ENCODE peak calls at places on chromosomes 6 and 20, in seven cellular contexts. Y, L, N, C, W, I and Q are unnamed samples.

GRCh38 chr6:122790740-122791679 is 2.0 kb downstream of the SMPDL3A start:
- DNase-seq in Y (no peak), L (no peak), N (peak), C (peak), W (no peak), I (no peak), Q (no peak)

GRCh38 chr20:59204201-59204894 is 40.7 kb downstream of the ZNF831 start:
- DNase-seq in Y (no peak), L (no peak), N (no peak), C (no peak), W (no peak), I (no peak), Q (no peak)

GRCh38 chr6:170088349-170088951 is 202.4 kb downstream of the DLL1 start:
- DNase-seq in Y (no peak), L (peak), N (no peak), C (no peak), W (no peak), I (no peak), Q (no peak)

GRCh38 chr20:8057871-8058270 is 38.3 kb upstream of the TMX4 start:
- DNase-seq in Y (no peak), L (peak), N (no peak), C (no peak), W (no peak), I (no peak), Q (no peak)

GRCh38 chr6:159804504-159804903 is 4.4 kb downstream of the PNLDC1 start:
- DNase-seq in Y (no peak), L (no peak), N (no peak), C (no peak), W (no peak), I (no peak), Q (no peak)

GRCh38 chr20:45041464-45042337 is 59.2 kb downstream of the KCNS1 start:
- DNase-seq in Y (peak), L (no peak), N (peak), C (peak), W (peak), I (peak), Q (peak)

GRCh38 chr6:16746812-16747211 is 14.4 kb downstream of the ATXN1 start:
- DNase-seq in Y (no peak), L (no peak), N (no peak), C (no peak), W (no peak), I (no peak), Q (no peak)

GRCh38 chr20:19701449-19701848 is 56.6 kb upstream of the RIN2 start:
- DNase-seq in Y (no peak), L (peak), N (no peak), C (no peak), W (no peak), I (no peak), Q (no peak)

GRCh38 chr20:12166053-12166717 is 248.5 kb downstream of the BTBD3 start:
- DNase-seq in Y (peak), L (no peak), N (peak), C (no peak), W (peak), I (no peak), Q (peak)

GRCh38 chr20:34365765-34366213 is 2.7 kb downstream of the ITCH start:
- DNase-seq in Y (no peak), L (peak), N (no peak), C (no peak), W (no peak), I (no peak), Q (no peak)

GRCh38 chr6:168700880-168701279 is 259.9 kb downstream of the SMOC2 start:
- DNase-seq in Y (no peak), L (no peak), N (no peak), C (no peak), W (no peak), I (no peak), Q (no peak)

GRCh38 chr6:384898-385297 is 6.7 kb upstream of the IRF4 start:
- DNase-seq in Y (no peak), L (no peak), N (no peak), C (no peak), W (no peak), I (no peak), Q (no peak)

GRCh38 chr6:36727491-36728021 is 29.9 kb downstream of the RAB44 start:
- DNase-seq in Y (peak), L (no peak), N (no peak), C (no peak), W (peak), I (no peak), Q (peak)

GRCh38 chr6:37061157-37061804 is 55.8 kb downstream of the FGD2 start:
- DNase-seq in Y (no peak), L (peak), N (no peak), C (no peak), W (no peak), I (no peak), Q (no peak)

GRCh38 chr6:26430787-26431186 is 9.5 kb upstream of the BTN3A3 start:
- DNase-seq in Y (no peak), L (no peak), N (no peak), C (no peak), W (no peak), I (no peak), Q (no peak)

GRCh38 chr20:25006431-25007167 is 14.0 kb upstream of the APMAP start:
- DNase-seq in Y (no peak), L (no peak), N (no peak), C (no peak), W (no peak), I (peak), Q (no peak)

GRCh38 chr6:129765008-129765407 is 55.0 kb upstream of the ARHGAP18 start:
- DNase-seq in Y (no peak), L (no peak), N (no peak), C (peak), W (no peak), I (no peak), Q (no peak)

GRCh38 chr6:129766959-129767728 is 57.2 kb upstream of the ARHGAP18 start:
- DNase-seq in Y (peak), L (no peak), N (peak), C (peak), W (peak), I (peak), Q (peak)

GRCh38 chr6:129773304-129773703 is 63.3 kb upstream of the ARHGAP18 start:
- DNase-seq in Y (no peak), L (no peak), N (no peak), C (no peak), W (no peak), I (no peak), Q (no peak)

DNA sequence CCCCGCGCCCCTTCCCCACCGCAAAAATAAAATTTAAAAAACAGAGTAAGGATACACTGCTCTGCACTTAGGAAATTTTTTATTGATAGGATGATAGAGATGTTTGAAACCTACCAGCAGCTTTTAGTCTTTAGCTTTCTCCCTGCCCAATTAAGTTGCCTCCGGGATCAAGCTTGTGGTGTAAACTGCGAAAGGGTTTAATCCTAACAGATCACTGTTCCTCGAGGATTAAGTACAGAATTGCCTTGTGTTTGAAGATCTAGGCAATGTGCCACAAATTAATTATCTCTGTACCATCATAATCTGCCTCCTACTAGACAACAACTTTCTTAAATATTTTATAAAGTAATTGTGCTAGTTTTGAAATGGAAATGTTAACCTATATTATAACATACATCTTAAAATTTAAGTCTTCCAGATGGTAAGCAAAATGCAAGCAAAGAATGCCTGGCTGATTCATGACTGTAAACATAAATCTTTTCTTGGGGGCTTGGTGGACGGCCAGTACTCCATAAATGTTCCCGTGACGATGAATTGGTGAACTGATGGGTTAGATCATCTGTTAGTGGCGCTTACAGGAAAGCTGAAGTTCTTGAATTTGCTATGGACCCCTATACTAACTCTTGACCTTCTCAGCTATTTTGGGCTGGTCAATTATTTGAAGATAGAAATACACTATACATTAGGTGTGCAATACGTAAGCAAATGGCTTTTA is 58.0 kb upstream of the ARHGAP18 start:
- DNase-seq in Y (no peak), L (no peak), N (peak), C (no peak), W (no peak), I (no peak), Q (no peak)
- H2AFZ ChIP-seq in Y (peak), L (no peak), N (peak), C (peak), W (peak), I (peak), Q (peak)

DNA sequence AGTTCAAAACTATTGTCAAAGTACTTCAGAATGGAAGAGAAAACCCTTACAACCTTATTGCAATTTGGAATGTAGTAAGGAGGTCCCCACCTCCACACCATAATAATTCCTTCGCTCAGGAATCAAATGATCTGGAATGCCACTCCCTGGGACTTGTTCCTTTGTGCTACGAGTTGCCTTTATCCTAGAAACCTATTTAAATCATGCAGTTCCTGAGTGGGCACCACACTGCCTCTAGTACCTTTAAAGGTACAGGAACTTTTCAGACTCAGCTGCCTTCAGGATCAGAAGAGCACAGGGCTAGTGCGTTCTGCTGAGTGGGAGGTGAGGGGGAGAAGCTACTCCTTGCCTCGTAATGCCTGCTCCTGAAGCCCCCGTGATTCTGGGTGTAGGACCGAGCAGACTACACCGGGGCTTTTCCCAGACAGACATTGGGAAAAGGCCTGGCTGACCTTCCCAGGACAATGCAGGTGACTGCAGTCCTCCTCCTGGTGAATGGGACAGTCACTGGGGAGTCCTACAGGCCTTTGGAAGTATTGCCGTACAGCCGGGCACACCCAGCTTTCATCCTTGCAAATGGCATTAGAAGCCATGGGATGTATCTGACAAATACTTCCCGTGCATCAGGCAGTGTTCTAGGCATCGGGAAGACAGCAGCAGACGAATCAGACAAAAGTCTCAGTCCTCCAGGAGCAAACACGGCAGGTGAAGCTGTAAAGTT is 11.8 kb upstream of the TUBB2B start:
- DNase-seq in Y (no peak), L (no peak), N (no peak), C (peak), W (peak), I (peak), Q (no peak)
- TF ChIP-seq CTCF in Y (no peak), L (no peak), N (peak), C (peak), W (peak), I (peak), Q (no peak)

GRCh38 chr6:117493470-117493869 is 11.0 kb downstream of the DCBLD1 start:
- DNase-seq in Y (no peak), L (no peak), N (no peak), C (no peak), W (no peak), I (no peak), Q (no peak)

GRCh38 chr6:117495873-117496272 is 13.4 kb downstream of the DCBLD1 start:
- DNase-seq in Y (peak), L (no peak), N (peak), C (no peak), W (peak), I (no peak), Q (peak)

GRCh38 chr6:117494283-117494682 is 11.8 kb downstream of the DCBLD1 start:
- DNase-seq in Y (no peak), L (no peak), N (peak), C (no peak), W (no peak), I (no peak), Q (no peak)

GRCh38 chr6:117495425-117495824 is 13.0 kb downstream of the DCBLD1 start:
- DNase-seq in Y (peak), L (no peak), N (no peak), C (no peak), W (no peak), I (no peak), Q (no peak)

DNA sequence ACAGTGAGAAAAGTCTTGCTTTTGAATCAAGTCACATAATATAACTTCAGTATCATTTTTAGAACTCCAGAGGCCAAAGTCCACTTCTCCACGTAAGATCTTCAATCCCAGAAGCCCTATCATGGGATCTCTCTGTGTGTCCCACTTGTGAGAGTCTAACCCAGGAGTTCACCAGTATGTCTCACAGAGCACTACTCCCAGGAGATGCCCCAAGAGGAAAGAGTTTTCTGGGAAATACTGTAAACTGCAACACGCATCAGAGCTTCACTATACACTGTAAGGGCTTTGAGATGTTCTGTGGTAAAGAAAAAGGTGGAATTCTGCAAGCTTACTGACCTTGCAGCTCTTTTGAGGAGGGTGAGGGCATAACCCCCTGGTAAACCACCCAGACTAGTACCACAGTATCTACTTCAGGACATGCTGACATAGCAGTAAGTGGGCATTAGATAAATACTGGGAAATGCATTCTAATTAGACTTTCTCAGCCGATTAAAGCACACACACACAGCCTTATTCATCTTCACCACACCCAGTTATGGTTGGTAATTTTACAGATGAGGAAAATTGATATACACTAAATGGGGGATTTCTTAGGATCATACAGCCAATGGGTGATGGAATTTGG is 12.3 kb downstream of the DCBLD1 start:
- DNase-seq in Y (peak), L (no peak), N (peak), C (no peak), W (no peak), I (no peak), Q (no peak)
- H2AFZ ChIP-seq in Y (no peak), L (no peak), N (no peak), C (no peak), W (no peak), I (no peak), Q (no peak)

GRCh38 chr20:32443386-32443974 is 85.3 kb downstream of the ASXL1 start:
- DNase-seq in Y (no peak), L (peak), N (no peak), C (no peak), W (no peak), I (no peak), Q (no peak)
- TF ChIP-seq CTCF in Y (no peak), L (peak), N (no peak), C (no peak), W (no peak), I (no peak), Q (no peak)

GRCh38 chr20:14331671-14332070 is 5.7 kb downstream of the FLRT3 start:
- DNase-seq in Y (no peak), L (no peak), N (no peak), C (no peak), W (no peak), I (no peak), Q (no peak)

GRCh38 chr20:14334306-14334930 is 3.0 kb downstream of the FLRT3 start:
- DNase-seq in Y (peak), L (peak), N (peak), C (peak), W (peak), I (peak), Q (peak)

GRCh38 chr20:14335122-14335521 is 2.3 kb downstream of the FLRT3 start:
- DNase-seq in Y (no peak), L (no peak), N (no peak), C (no peak), W (no peak), I (no peak), Q (no peak)

GRCh38 chr20:14332796-14333345 is 4.5 kb downstream of the FLRT3 start:
- DNase-seq in Y (no peak), L (no peak), N (no peak), C (no peak), W (no peak), I (no peak), Q (no peak)

DNA sequence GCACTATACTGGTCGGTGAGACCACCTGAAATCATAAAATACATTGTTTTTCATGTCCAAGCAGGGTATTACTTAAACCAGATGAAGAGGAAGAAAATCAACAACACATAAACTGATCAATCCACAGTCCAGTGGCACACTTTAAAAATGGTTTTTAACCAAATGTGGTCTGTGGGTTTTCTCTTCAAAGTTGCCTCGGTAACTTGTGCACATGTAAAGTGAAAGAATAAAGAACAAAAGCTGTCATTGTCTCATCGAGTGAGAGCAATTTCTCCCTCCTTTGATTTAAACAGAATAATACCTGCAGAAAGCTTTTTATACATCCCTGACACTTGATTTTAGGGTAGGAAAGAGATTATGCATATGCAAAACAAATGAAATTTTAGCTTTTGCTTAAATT is 3.7 kb downstream of the FLRT3 start:
- DNase-seq in Y (no peak), L (no peak), N (no peak), C (no peak), W (no peak), I (no peak), Q (no peak)
- H2AFZ ChIP-seq in Y (no peak), L (no peak), N (peak), C (no peak), W (no peak), I (no peak), Q (no peak)

DNA sequence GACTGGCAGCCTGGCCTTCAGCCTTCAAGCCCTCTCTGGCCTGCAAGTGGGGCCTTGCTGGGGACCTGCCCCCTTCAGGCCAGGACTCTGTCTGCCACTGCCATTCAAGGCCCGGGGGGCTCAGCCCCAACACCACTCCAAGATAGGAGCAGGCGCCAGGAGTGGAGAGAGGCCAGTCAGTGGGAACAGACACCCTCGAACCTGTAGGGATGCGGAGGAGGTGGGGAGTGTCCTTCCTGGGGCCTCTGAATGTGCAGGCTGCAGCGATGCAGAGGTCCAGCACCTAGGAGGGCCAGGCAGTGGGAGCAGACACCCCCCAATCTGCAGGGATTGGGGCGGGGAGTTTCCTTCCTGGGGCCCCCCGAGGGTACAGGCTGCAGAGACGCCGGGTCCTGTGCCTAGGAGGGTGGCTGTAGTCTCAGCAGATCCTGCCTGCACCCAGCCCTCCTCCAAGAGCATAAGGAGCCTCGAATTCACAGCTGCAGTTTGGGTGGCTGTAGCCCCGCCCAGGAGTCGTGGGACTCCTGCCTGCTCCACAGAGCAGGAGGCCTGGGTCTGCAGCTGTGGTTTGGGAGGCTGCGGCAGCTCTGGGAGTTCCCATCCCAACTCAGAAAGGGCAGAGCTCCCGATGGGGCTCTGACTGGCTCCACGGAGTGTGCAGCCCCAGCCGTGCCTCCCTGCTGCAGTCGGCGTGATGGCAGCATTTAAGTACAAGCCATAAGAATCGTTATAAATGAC is 33.1 kb downstream of the NR2E1 start:
- DNase-seq in Y (no peak), L (no peak), N (no peak), C (no peak), W (no peak), I (no peak), Q (no peak)
- TF ChIP-seq CTCF in Y (no peak), L (no peak), N (no peak), C (no peak), W (no peak), I (no peak), Q (no peak)

DNA sequence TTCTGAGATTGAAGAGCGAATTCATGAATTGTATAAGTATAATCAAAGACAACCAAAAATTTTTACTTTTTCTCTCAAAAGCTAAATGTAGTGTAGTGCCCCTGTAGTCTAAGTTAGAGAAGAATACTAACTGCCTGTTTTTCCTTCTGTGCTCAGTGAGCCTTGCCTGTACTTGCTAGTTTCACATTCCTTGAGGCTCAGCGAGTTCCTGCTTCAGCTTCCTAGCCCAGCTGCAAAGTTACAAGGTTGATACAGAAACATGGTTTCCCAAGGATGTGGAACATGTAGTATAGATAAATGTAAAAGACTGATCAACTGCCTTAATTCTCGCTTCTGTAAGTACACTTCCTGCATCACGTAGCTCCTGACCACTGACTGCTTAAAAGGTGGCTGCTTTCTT is 33.1 kb upstream of the SEC63 start:
- DNase-seq in Y (peak), L (no peak), N (no peak), C (no peak), W (no peak), I (no peak), Q (no peak)
- H2AFZ ChIP-seq in Y (peak), L (no peak), N (no peak), C (peak), W (no peak), I (no peak), Q (no peak)

GRCh38 chr20:661474-662288 is 8.7 kb upstream of the SRXN1 start:
- DNase-seq in Y (peak), L (no peak), N (no peak), C (peak), W (no peak), I (peak), Q (no peak)
- TF ChIP-seq CTCF in Y (no peak), L (no peak), N (no peak), C (no peak), W (no peak), I (peak), Q (no peak)